ENCODE peak calls at places on chromosomes 12 and 14, in five cellular contexts. T is Right ventricle myocardium superior, N is right atrium auricular region, A is kidney tubule cell, R is uterus. O is an unnamed sample.

GRCh38 chr12:51922762-51923505 is 15.6 kb downstream of the ACVRL1 start:
- DNase-seq in T (peak; percentile 65), N (peak; percentile 78), A (peak; percentile 43), R (peak; percentile 54), O (no peak)

GRCh38 chr12:51997156-51997555 is 9.6 kb upstream of the TAMALIN start:
- DNase-seq in T (no peak), N (no peak), A (no peak), R (no peak), O (no peak)

GRCh38 chr12:76878045-76878898 is 547 bp downstream of the CSRP2 start:
- DNase-seq in T (peak; percentile 41), N (no peak), A (peak; percentile 43), R (peak; percentile 20), O (peak; percentile 27)

GRCh38 chr12:58873496-58873895 is 46.8 kb downstream of the LRIG3 start:
- DNase-seq in T (no peak), N (no peak), A (peak; percentile 21), R (no peak), O (no peak)

GRCh38 chr12:81209001-81209400 is 131.1 kb downstream of the ACSS3 start:
- DNase-seq in T (no peak), N (no peak), A (no peak), R (peak; percentile 20), O (no peak)

GRCh38 chr14:95529242-95529641 is 5.6 kb upstream of the GLRX5 start:
- DNase-seq in T (no peak), N (no peak), A (no peak), R (no peak), O (no peak)

GRCh38 chr12:104319918-104320626 is 16.5 kb downstream of the EID3 start:
- DNase-seq in T (no peak), N (no peak), A (no peak), R (no peak), O (no peak)

GRCh38 chr14:89720741-89721315 is 233.7 kb downstream of the EFCAB11 start:
- DNase-seq in T (peak; percentile 58), N (peak; percentile 64), A (no peak), R (no peak), O (peak; percentile 75)

GRCh38 chr12:6234214-6234613 is 34.0 kb downstream of the CD9 start:
- DNase-seq in T (no peak), N (no peak), A (peak; percentile 41), R (no peak), O (no peak)

GRCh38 chr12:92047058-92047826 is 98.4 kb downstream of the BTG1 start:
- DNase-seq in T (no peak), N (no peak), A (no peak), R (no peak), O (no peak)

GRCh38 chr12:106710143-106710893 is 64.2 kb upstream of the RIC8B start:
- DNase-seq in T (no peak), N (no peak), A (no peak), R (no peak), O (no peak)

GRCh38 chr12:108697905-108698304 is 33.4 kb downstream of the CORO1C start:
- DNase-seq in T (no peak), N (no peak), A (no peak), R (no peak), O (no peak)

GRCh38 chr14:87067597-87067996 is 925.4 kb downstream of the GALC start:
- DNase-seq in T (no peak), N (no peak), A (peak; percentile 81), R (no peak), O (no peak)

GRCh38 chr12:54232790-54233189 is 44.0 kb upstream of the SMUG1 start:
- DNase-seq in T (no peak), N (no peak), A (no peak), R (no peak), O (no peak)

GRCh38 chr12:18807714-18808113 is 69.8 kb downstream of the CAPZA3 start:
- DNase-seq in T (no peak), N (no peak), A (no peak), R (no peak), O (no peak)

GRCh38 chr12:46832084-46832704 is 6.4 kb upstream of the SLC38A4 start:
- DNase-seq in T (no peak), N (no peak), A (no peak), R (no peak), O (no peak)

GRCh38 chr12:54071942-54072341 is 18.3 kb downstream of the HOXC4 start:
- DNase-seq in T (no peak), N (no peak), A (no peak), R (no peak), O (no peak)

GRCh38 chr14:103136388-103137271 is 13.4 kb downstream of the TNFAIP2 start:
- DNase-seq in T (no peak), N (no peak), A (peak; percentile 80), R (peak; percentile 69), O (no peak)

GRCh38 chr12:3129301-3130052 is 52.3 kb downstream of the TSPAN9 start:
- DNase-seq in T (no peak), N (no peak), A (peak; percentile 71), R (no peak), O (no peak)

GRCh38 chr14:24481622-24482324 is 26.3 kb downstream of the CMA1 start:
- DNase-seq in T (peak; percentile 59), N (no peak), A (peak; percentile 35), R (no peak), O (peak; percentile 27)

GRCh38 chr12:47838286-47838931 is 18.7 kb upstream of the HDAC7 start:
- DNase-seq in T (no peak), N (no peak), A (peak; percentile 54), R (no peak), O (no peak)

GRCh38 chr12:95601626-95602025 is 50.4 kb upstream of the USP44 start:
- DNase-seq in T (no peak), N (no peak), A (peak; percentile 72), R (no peak), O (no peak)

GRCh38 chr14:69086537-69086936 is 66.4 kb downstream of the DCAF5 start:
- DNase-seq in T (no peak), N (no peak), A (no peak), R (no peak), O (no peak)

GRCh38 chr12:90209029-90209428 is 500.4 kb upstream of the ATP2B1 start:
- DNase-seq in T (no peak), N (no peak), A (no peak), R (no peak), O (no peak)

GRCh38 chr12:7155471-7156034 is 25.4 kb downstream of the CLSTN3 start:
- DNase-seq in T (no peak), N (no peak), A (no peak), R (no peak), O (peak; percentile 87)

GRCh38 chr12:47812797-47813490 is 6.8 kb downstream of the HDAC7 start:
- DNase-seq in T (peak; percentile 93), N (peak; percentile 94), A (peak; percentile 96), R (peak; percentile 93), O (peak; percentile 96)

GRCh38 chr12:9649532-9649940 is 20.0 kb upstream of the CLEC2D start:
- DNase-seq in T (no peak), N (no peak), A (peak; percentile 28), R (no peak), O (no peak)

GRCh38 chr14:88630565-88630964 is 67.7 kb downstream of the ZC3H14 start:
- DNase-seq in T (no peak), N (no peak), A (peak; percentile 99), R (no peak), O (no peak)

GRCh38 chr14:61253064-61253753 is 27.9 kb downstream of the TMEM30B start:
- DNase-seq in T (no peak), N (no peak), A (no peak), R (no peak), O (no peak)

GRCh38 chr12:47276253-47277070 is 196.7 kb upstream of the AMIGO2 start:
- DNase-seq in T (no peak), N (no peak), A (peak; percentile 77), R (no peak), O (peak; percentile 73)

GRCh38 chr12:47991592-47991991 is 12.7 kb downstream of the COL2A1 start:
- DNase-seq in T (no peak), N (no peak), A (no peak), R (no peak), O (no peak)

GRCh38 chr12:70365648-70366518 is at the start of gene KCNMB4:
- DNase-seq in T (peak; percentile 79), N (no peak), A (peak; percentile 53), R (peak; percentile 63), O (peak; percentile 93)

GRCh38 chr12:68971404-68971803 is 38.4 kb upstream of the CPM start:
- DNase-seq in T (no peak), N (no peak), A (peak; percentile 81), R (no peak), O (peak; percentile 48)

GRCh38 chr12:31922341-31923062 is 36.7 kb upstream of the RESF1 start:
- DNase-seq in T (no peak), N (no peak), A (peak; percentile 88), R (no peak), O (no peak)

GRCh38 chr14:55942101-55942645 is 176.0 kb upstream of the PELI2 start:
- DNase-seq in T (no peak), N (no peak), A (no peak), R (no peak), O (no peak)

GRCh38 chr14:31206536-31207286 is 882 bp downstream of the HECTD1 start:
- DNase-seq in T (peak; percentile 61), N (no peak), A (peak; percentile 44), R (peak; percentile 39), O (peak; percentile 51)

GRCh38 chr12:92927055-92927435 is 2.0 kb downstream of the EEA1 start:
- DNase-seq in T (no peak), N (no peak), A (peak; percentile 63), R (no peak), O (peak; percentile 28)

GRCh38 chr12:31238764-31239387 is 87.1 kb downstream of the SINHCAF start:
- DNase-seq in T (peak; percentile 77), N (peak; percentile 79), A (peak; percentile 62), R (peak; percentile 43), O (peak; percentile 42)

GRCh38 chr14:65096323-65097089 is 5.8 kb downstream of the MAX start:
- DNase-seq in T (peak; percentile 50), N (no peak), A (no peak), R (no peak), O (no peak)